ENCODE peak calls at places on chromosomes 7 and 10, in six cellular contexts. P is GM10248; X is neural crest cell; H is AG04450; L is amygdala; Y is activated CD8-positive, alpha-beta memory T cell treated with anti-CD3 and anti-CD28 coated beads, Interleukin-2, amount 50 U/mL, for 48 hours. Q is an unnamed sample.

GRCh38 chr10:21176934-21177480 is 279.9 kb upstream of the NEBL start:
- DNase-seq in P (no peak), X (no peak), H (no peak), L (no peak), Y (no peak), Q (no peak)

GRCh38 chr10:114635797-114636550 is 22.1 kb downstream of the ABLIM1 start:
- DNase-seq in P (no peak), X (no peak), H (no peak), L (no peak), Y (no peak), Q (no peak)

GRCh38 chr10:5547934-5548660 is 23.3 kb downstream of the CALML3 start:
- DNase-seq in P (no peak), X (no peak), H (no peak), L (no peak), Y (no peak), Q (no peak)

GRCh38 chr7:36363515-36363914 is 26.1 kb upstream of the ANLN start:
- DNase-seq in P (no peak), X (no peak), H (no peak), L (no peak), Y (no peak), Q (no peak)

GRCh38 chr7:82443044-82443800 is at the start of gene CACNA2D1:
- DNase-seq in P (peak), X (peak), H (no peak), L (peak), Y (peak), Q (peak)

GRCh38 chr7:114264029-114264428 is 150.6 kb upstream of the FOXP2 start:
- DNase-seq in P (no peak), X (no peak), H (no peak), L (no peak), Y (no peak), Q (no peak)

GRCh38 chr7:159070422-159071148 is 74.1 kb downstream of the VIPR2 start:
- DNase-seq in P (no peak), X (no peak), H (no peak), L (no peak), Y (peak), Q (no peak)

GRCh38 chr7:2032030-2032875 is 200.5 kb downstream of the MAD1L1 start:
- DNase-seq in P (no peak), X (no peak), H (no peak), L (no peak), Y (no peak), Q (no peak)

GRCh38 chr7:26279405-26279804 is 12.3 kb upstream of the SNX10 start:
- DNase-seq in P (no peak), X (no peak), H (no peak), L (no peak), Y (peak), Q (peak)

GRCh38 chr10:104642311-104643022 is 1.4 kb downstream of the SORCS3 start:
- DNase-seq in P (no peak), X (peak), H (no peak), L (peak), Y (peak), Q (no peak)

GRCh38 chr7:27647052-27647451 is 15.6 kb downstream of the HIBADH start:
- DNase-seq in P (no peak), X (no peak), H (peak), L (no peak), Y (no peak), Q (peak)

GRCh38 chr10:35172574-35172973 is 45.9 kb downstream of the CREM start:
- DNase-seq in P (no peak), X (no peak), H (no peak), L (no peak), Y (no peak), Q (peak)

GRCh38 chr7:107693396-107693795 is 32.8 kb downstream of the SLC26A4 start:
- DNase-seq in P (no peak), X (no peak), H (no peak), L (no peak), Y (no peak), Q (no peak)

GRCh38 chr10:122475581-122475980 is 14.2 kb downstream of the HTRA1 start:
- DNase-seq in P (no peak), X (no peak), H (no peak), L (no peak), Y (no peak), Q (peak)

GRCh38 chr10:102287538-102287937 is 42.2 kb downstream of the GBF1 start:
- DNase-seq in P (no peak), X (no peak), H (no peak), L (no peak), Y (no peak), Q (no peak)

GRCh38 chr10:98567396-98567795 is 120.7 kb upstream of the HPS1 start:
- DNase-seq in P (no peak), X (no peak), H (no peak), L (no peak), Y (no peak), Q (peak)

GRCh38 chr7:17523813-17524741 is 225.6 kb downstream of the AHR start:
- DNase-seq in P (no peak), X (no peak), H (no peak), L (no peak), Y (no peak), Q (peak)

GRCh38 chr10:3987142-3987974 is 202.3 kb upstream of the KLF6 start:
- DNase-seq in P (no peak), X (no peak), H (no peak), L (no peak), Y (no peak), Q (peak)

Q was measured in AG10803.